ENCODE peak calls at places on chromosomes 4 and X, in nine cellular contexts. One of them, this sample, is unnamed.

GRCh38 chrX:130082244-130083106 is 27.8 kb downstream of the ELF4 start:
- DNase-seq in heart right ventricle: peak
- DNase-seq in cardiac fibroblast: no peak
- DNase-seq in GM10248: peak
- DNase-seq in GM13977: peak
- DNase-seq in breast epithelium: no peak
- DNase-seq in lower leg skin: peak
- DNase-seq in endothelial cell of umbilical vein: no peak
- DNase-seq in CD4-positive, alpha-beta T cell: peak
- DNase-seq in this sample: peak

GRCh38 chr4:41957634-41958033 is 22.4 kb downstream of the TMEM33 start:
- DNase-seq in cardiac fibroblast: peak
- DNase-seq in GM10248: peak
- DNase-seq in GM13977: peak
- DNase-seq in heart right ventricle: no peak
- DNase-seq in lower leg skin: no peak
- DNase-seq in breast epithelium: no peak
- DNase-seq in CD4-positive, alpha-beta T cell: no peak
- DNase-seq in endothelial cell of umbilical vein: peak
- DNase-seq in this sample: no peak

GRCh38 chr4:65175585-65175984 is 494.7 kb downstream of the EPHA5 start:
- DNase-seq in GM13977: no peak
- DNase-seq in CD4-positive, alpha-beta T cell: no peak
- DNase-seq in heart right ventricle: no peak
- DNase-seq in breast epithelium: no peak
- DNase-seq in endothelial cell of umbilical vein: no peak
- DNase-seq in GM10248: no peak
- DNase-seq in lower leg skin: no peak
- DNase-seq in cardiac fibroblast: no peak
- DNase-seq in this sample: no peak

GRCh38 chr4:76998251-76998901 is 48.8 kb downstream of the SEPTIN11 start:
- DNase-seq in cardiac fibroblast: peak
- DNase-seq in GM10248: no peak
- DNase-seq in GM13977: no peak
- DNase-seq in CD4-positive, alpha-beta T cell: no peak
- DNase-seq in endothelial cell of umbilical vein: no peak
- DNase-seq in lower leg skin: no peak
- DNase-seq in breast epithelium: no peak
- DNase-seq in heart right ventricle: no peak
- DNase-seq in this sample: no peak

GRCh38 chr4:182235016-182235415 is 8.2 kb upstream of the TENM3 start:
- DNase-seq in breast epithelium: no peak
- DNase-seq in heart right ventricle: no peak
- DNase-seq in CD4-positive, alpha-beta T cell: no peak
- DNase-seq in GM13977: no peak
- DNase-seq in endothelial cell of umbilical vein: no peak
- DNase-seq in GM10248: no peak
- DNase-seq in cardiac fibroblast: no peak
- DNase-seq in lower leg skin: no peak
- DNase-seq in this sample: no peak

GRCh38 chrX:151987108-151987507 is 12.6 kb upstream of the GABRE start:
- DNase-seq in CD4-positive, alpha-beta T cell: no peak
- DNase-seq in endothelial cell of umbilical vein: no peak
- DNase-seq in cardiac fibroblast: no peak
- DNase-seq in lower leg skin: no peak
- DNase-seq in breast epithelium: no peak
- DNase-seq in GM13977: no peak
- DNase-seq in GM10248: no peak
- DNase-seq in heart right ventricle: no peak
- DNase-seq in this sample: no peak

GRCh38 chr4:138561276-138561880 is 319.2 kb upstream of the SLC7A11 start:
- DNase-seq in lower leg skin: no peak
- DNase-seq in breast epithelium: no peak
- DNase-seq in GM13977: no peak
- DNase-seq in endothelial cell of umbilical vein: no peak
- DNase-seq in cardiac fibroblast: no peak
- DNase-seq in GM10248: no peak
- DNase-seq in CD4-positive, alpha-beta T cell: no peak
- DNase-seq in heart right ventricle: no peak
- DNase-seq in this sample: no peak

GRCh38 chr4:87232241-87232640 is 11.8 kb upstream of the KLHL8 start:
- DNase-seq in breast epithelium: no peak
- DNase-seq in GM13977: no peak
- DNase-seq in lower leg skin: no peak
- DNase-seq in CD4-positive, alpha-beta T cell: no peak
- DNase-seq in cardiac fibroblast: no peak
- DNase-seq in GM10248: no peak
- DNase-seq in endothelial cell of umbilical vein: no peak
- DNase-seq in heart right ventricle: no peak
- DNase-seq in this sample: no peak

GRCh38 chr4:139642364-139642763 is 23.3 kb upstream of the MGST2 start:
- DNase-seq in GM13977: no peak
- DNase-seq in GM10248: no peak
- DNase-seq in endothelial cell of umbilical vein: no peak
- DNase-seq in CD4-positive, alpha-beta T cell: no peak
- DNase-seq in heart right ventricle: no peak
- DNase-seq in breast epithelium: no peak
- DNase-seq in cardiac fibroblast: peak
- DNase-seq in lower leg skin: no peak
- DNase-seq in this sample: no peak

GRCh38 chr4:155392486-155393184 is 15.9 kb upstream of the MAP9 start:
- DNase-seq in CD4-positive, alpha-beta T cell: no peak
- DNase-seq in GM10248: no peak
- DNase-seq in breast epithelium: no peak
- DNase-seq in cardiac fibroblast: peak
- DNase-seq in lower leg skin: no peak
- DNase-seq in heart right ventricle: no peak
- DNase-seq in endothelial cell of umbilical vein: no peak
- DNase-seq in GM13977: no peak
- DNase-seq in this sample: no peak

GRCh38 chr4:95095352-95095974 is 337.7 kb downstream of the BMPR1B start:
- DNase-seq in GM13977: no peak
- DNase-seq in cardiac fibroblast: peak
- DNase-seq in breast epithelium: no peak
- DNase-seq in endothelial cell of umbilical vein: peak
- DNase-seq in heart right ventricle: no peak
- DNase-seq in CD4-positive, alpha-beta T cell: no peak
- DNase-seq in GM10248: no peak
- DNase-seq in lower leg skin: no peak
- DNase-seq in this sample: no peak

GRCh38 chr4:168383510-168383909 is 65.0 kb upstream of the DDX60 start:
- DNase-seq in endothelial cell of umbilical vein: no peak
- DNase-seq in cardiac fibroblast: no peak
- DNase-seq in lower leg skin: no peak
- DNase-seq in GM13977: no peak
- DNase-seq in CD4-positive, alpha-beta T cell: no peak
- DNase-seq in heart right ventricle: no peak
- DNase-seq in GM10248: no peak
- DNase-seq in breast epithelium: no peak
- DNase-seq in this sample: no peak

GRCh38 chr4:127965062-127965802 is at the start of the genes ABHD18 and MFSD8:
- DNase-seq in endothelial cell of umbilical vein: peak
- DNase-seq in GM13977: peak
- DNase-seq in CD4-positive, alpha-beta T cell: peak
- DNase-seq in GM10248: peak
- DNase-seq in breast epithelium: peak
- DNase-seq in lower leg skin: peak
- DNase-seq in heart right ventricle: peak
- DNase-seq in cardiac fibroblast: peak
- DNase-seq in this sample: peak

GRCh38 chr4:127968565-127968964 is 3.4 kb downstream of the ABHD18 start:
- DNase-seq in CD4-positive, alpha-beta T cell: no peak
- DNase-seq in endothelial cell of umbilical vein: no peak
- DNase-seq in cardiac fibroblast: no peak
- DNase-seq in GM10248: no peak
- DNase-seq in GM13977: no peak
- DNase-seq in breast epithelium: no peak
- DNase-seq in heart right ventricle: no peak
- DNase-seq in lower leg skin: no peak
- DNase-seq in this sample: no peak

GRCh38 chr4:127965803-127966175 is 583 bp downstream of the ABHD18 start:
- DNase-seq in lower leg skin: peak
- DNase-seq in breast epithelium: no peak
- DNase-seq in endothelial cell of umbilical vein: no peak
- DNase-seq in GM10248: peak
- DNase-seq in GM13977: peak
- DNase-seq in cardiac fibroblast: peak
- DNase-seq in CD4-positive, alpha-beta T cell: peak
- DNase-seq in heart right ventricle: peak
- DNase-seq in this sample: no peak

DNA sequence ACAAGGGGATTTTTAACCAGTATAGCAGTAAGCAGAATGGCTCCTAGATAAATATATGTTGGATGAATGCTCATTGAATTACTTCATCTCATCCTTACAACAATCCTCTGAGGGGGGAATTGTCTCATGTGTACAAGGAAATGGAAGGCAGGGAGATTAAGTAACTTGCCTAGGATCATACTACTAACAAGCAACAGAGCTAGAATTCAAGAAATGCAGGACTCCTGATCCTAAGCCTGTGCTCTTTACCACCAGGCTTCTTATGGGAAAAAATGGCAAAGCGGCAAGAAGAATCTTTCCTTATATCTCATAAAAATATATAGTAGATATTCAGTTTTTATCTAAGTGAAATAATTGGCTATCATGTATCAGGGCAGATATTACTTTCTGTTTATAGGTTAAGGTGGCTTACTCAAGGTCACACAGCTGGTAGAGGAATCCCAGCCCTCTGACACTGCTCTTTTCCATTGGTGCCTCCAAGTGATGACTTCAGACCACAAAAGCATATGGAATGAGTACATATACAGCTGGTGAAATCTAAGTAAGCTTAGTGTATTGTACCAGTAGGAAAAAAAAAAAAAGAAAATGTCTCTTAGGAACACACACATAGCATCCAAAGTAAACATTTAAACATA is 2.1 kb downstream of the ABHD18 start:
- DNase-seq in CD4-positive, alpha-beta T cell: no peak
- DNase-seq in heart right ventricle: no peak
- DNase-seq in GM10248: no peak
- DNase-seq in cardiac fibroblast: no peak
- DNase-seq in GM13977: no peak
- DNase-seq in endothelial cell of umbilical vein: no peak
- DNase-seq in lower leg skin: no peak
- DNase-seq in breast epithelium: no peak
- DNase-seq in this sample: no peak
- TF ChIP-seq CTCF in CD4-positive, alpha-beta T cell: no peak
- TF ChIP-seq CTCF in heart right ventricle: no peak
- TF ChIP-seq CTCF in GM10248: no peak
- TF ChIP-seq CTCF in cardiac fibroblast: no peak
- TF ChIP-seq CTCF in GM13977: no peak
- TF ChIP-seq CTCF in endothelial cell of umbilical vein: no peak
- TF ChIP-seq CTCF in lower leg skin: no peak
- TF ChIP-seq CTCF in breast epithelium: no peak
- TF ChIP-seq CTCF in this sample: no peak

GRCh38 chr4:107740381-107740780 is 20.3 kb upstream of the PAPSS1 start:
- DNase-seq in CD4-positive, alpha-beta T cell: no peak
- DNase-seq in lower leg skin: no peak
- DNase-seq in breast epithelium: no peak
- DNase-seq in heart right ventricle: no peak
- DNase-seq in GM13977: no peak
- DNase-seq in GM10248: no peak
- DNase-seq in endothelial cell of umbilical vein: peak
- DNase-seq in cardiac fibroblast: peak
- DNase-seq in this sample: no peak
- TF ChIP-seq CTCF in CD4-positive, alpha-beta T cell: no peak
- TF ChIP-seq CTCF in lower leg skin: no peak
- TF ChIP-seq CTCF in breast epithelium: no peak
- TF ChIP-seq CTCF in heart right ventricle: no peak
- TF ChIP-seq CTCF in GM13977: peak
- TF ChIP-seq CTCF in GM10248: no peak
- TF ChIP-seq CTCF in endothelial cell of umbilical vein: peak
- TF ChIP-seq CTCF in cardiac fibroblast: peak
- TF ChIP-seq CTCF in this sample: no peak

GRCh38 chr4:120718979-120719566 is 203.5 kb downstream of the PRDM5 start:
- DNase-seq in breast epithelium: no peak
- DNase-seq in heart right ventricle: no peak
- DNase-seq in CD4-positive, alpha-beta T cell: no peak
- DNase-seq in lower leg skin: no peak
- DNase-seq in GM10248: no peak
- DNase-seq in cardiac fibroblast: peak
- DNase-seq in GM13977: no peak
- DNase-seq in endothelial cell of umbilical vein: peak
- DNase-seq in this sample: no peak
- TF ChIP-seq CTCF in breast epithelium: no peak
- TF ChIP-seq CTCF in heart right ventricle: peak
- TF ChIP-seq CTCF in CD4-positive, alpha-beta T cell: peak
- TF ChIP-seq CTCF in lower leg skin: no peak
- TF ChIP-seq CTCF in GM10248: peak
- TF ChIP-seq CTCF in cardiac fibroblast: peak
- TF ChIP-seq CTCF in GM13977: peak
- TF ChIP-seq CTCF in endothelial cell of umbilical vein: peak
- TF ChIP-seq CTCF in this sample: peak

GRCh38 chr4:174210952-174211490 is 72.4 kb downstream of the FBXO8 start:
- DNase-seq in lower leg skin: no peak
- DNase-seq in CD4-positive, alpha-beta T cell: no peak
- DNase-seq in GM13977: no peak
- DNase-seq in breast epithelium: no peak
- DNase-seq in endothelial cell of umbilical vein: no peak
- DNase-seq in heart right ventricle: no peak
- DNase-seq in cardiac fibroblast: peak
- DNase-seq in GM10248: no peak
- DNase-seq in this sample: no peak

GRCh38 chr4:174212061-174212460 is 71.4 kb downstream of the FBXO8 start:
- DNase-seq in CD4-positive, alpha-beta T cell: no peak
- DNase-seq in lower leg skin: no peak
- DNase-seq in heart right ventricle: no peak
- DNase-seq in GM13977: no peak
- DNase-seq in breast epithelium: no peak
- DNase-seq in endothelial cell of umbilical vein: no peak
- DNase-seq in GM10248: no peak
- DNase-seq in cardiac fibroblast: no peak
- DNase-seq in this sample: no peak

GRCh38 chr4:174211611-174212044 is 71.8 kb downstream of the FBXO8 start:
- DNase-seq in heart right ventricle: no peak
- DNase-seq in cardiac fibroblast: no peak
- DNase-seq in GM10248: no peak
- DNase-seq in CD4-positive, alpha-beta T cell: no peak
- DNase-seq in endothelial cell of umbilical vein: no peak
- DNase-seq in lower leg skin: no peak
- DNase-seq in GM13977: no peak
- DNase-seq in breast epithelium: no peak
- DNase-seq in this sample: no peak

GRCh38 chr4:174209296-174209695 is 74.2 kb downstream of the FBXO8 start:
- DNase-seq in heart right ventricle: no peak
- DNase-seq in lower leg skin: no peak
- DNase-seq in GM13977: no peak
- DNase-seq in CD4-positive, alpha-beta T cell: no peak
- DNase-seq in endothelial cell of umbilical vein: no peak
- DNase-seq in GM10248: no peak
- DNase-seq in cardiac fibroblast: no peak
- DNase-seq in breast epithelium: no peak
- DNase-seq in this sample: no peak

DNA sequence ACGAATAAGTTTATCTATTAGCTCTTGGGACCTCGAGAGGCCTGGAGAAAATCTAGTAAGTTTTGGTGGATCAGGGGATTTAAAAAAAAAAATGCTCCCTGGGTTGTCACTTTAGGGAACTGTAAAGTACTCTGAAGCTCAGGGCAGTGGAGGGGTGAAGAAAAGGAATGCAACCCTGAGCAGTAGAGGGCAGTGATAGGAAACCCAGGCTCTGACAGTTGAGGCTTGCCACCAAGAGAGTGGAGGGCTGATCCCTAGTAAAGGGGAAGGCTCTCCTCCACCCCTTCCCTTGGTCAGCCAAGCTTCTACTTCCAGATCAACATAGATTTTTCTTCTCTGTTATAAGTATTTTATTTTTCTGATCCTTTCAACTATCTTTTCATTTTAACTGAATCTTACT is 73.1 kb downstream of the FBXO8 start:
- DNase-seq in GM13977: no peak
- DNase-seq in cardiac fibroblast: no peak
- DNase-seq in lower leg skin: no peak
- DNase-seq in CD4-positive, alpha-beta T cell: no peak
- DNase-seq in endothelial cell of umbilical vein: no peak
- DNase-seq in breast epithelium: no peak
- DNase-seq in GM10248: no peak
- DNase-seq in heart right ventricle: no peak
- DNase-seq in this sample: no peak
- TF ChIP-seq CTCF in GM13977: peak
- TF ChIP-seq CTCF in cardiac fibroblast: no peak
- TF ChIP-seq CTCF in lower leg skin: no peak
- TF ChIP-seq CTCF in CD4-positive, alpha-beta T cell: no peak
- TF ChIP-seq CTCF in endothelial cell of umbilical vein: no peak
- TF ChIP-seq CTCF in breast epithelium: no peak
- TF ChIP-seq CTCF in GM10248: no peak
- TF ChIP-seq CTCF in heart right ventricle: no peak
- TF ChIP-seq CTCF in this sample: no peak